ENCODE peak calls at places on chromosomes 1 and 21, in eight cellular contexts. L is CD8-positive, alpha-beta T cell; N is keratinocyte; Y is lower lobe of right lung; W is Peyer's patch; P is lung; G is SJSA1; C is upper lobe of right lung. Q is an unnamed sample.
A peak's percentile ranks its signal among the peaks of the same experiment; 100 is the strongest.

GRCh38 chr1:41780916-41781315 is 137.8 kb downstream of the HIVEP3 start:
- DNase-seq in Y (no peak), L (no peak), W (no peak), G (no peak), N (no peak), C (no peak), P (no peak), Q (no peak)

GRCh38 chr1:16220101-16220500 is 7.6 kb upstream of the ARHGEF19 start:
- DNase-seq in Y (no peak), W (no peak), C (no peak), L (no peak), G (no peak), P (no peak), N (no peak), Q (no peak)

GRCh38 chr1:245458234-245458633 is 303.4 kb downstream of the KIF26B start:
- DNase-seq in N (no peak), W (no peak), L (no peak), Y (no peak), C (no peak), G (no peak), P (no peak), Q (no peak)

GRCh38 chr1:245571872-245572294 is 417.1 kb downstream of the KIF26B start:
- DNase-seq in W (no peak), G (no peak), N (no peak), Y (no peak), P (no peak), L (no peak), C (peak; percentile 26), Q (no peak)

GRCh38 chr1:212791261-212791675 is 309 bp downstream of the NSL1 start:
- DNase-seq in W (no peak), P (no peak), C (no peak), Y (no peak), N (peak; percentile 41), G (peak; percentile 85), L (no peak), Q (no peak)

GRCh38 chr1:240285541-240285940 is 193.9 kb downstream of the FMN2 start:
- DNase-seq in Y (no peak), W (no peak), G (no peak), C (no peak), N (no peak), L (no peak), P (no peak), Q (no peak)

GRCh38 chr1:74223453-74223852 is 11.7 kb upstream of the TNNI3K start:
- DNase-seq in L (no peak), N (no peak), C (no peak), Y (no peak), G (no peak), W (no peak), P (no peak), Q (no peak)

GRCh38 chr1:32351859-32352745 is 10.2 kb downstream of the FAM229A start:
- DNase-seq in P (peak; percentile 56), G (no peak), W (peak; percentile 71), L (no peak), C (no peak), Y (no peak), N (no peak), Q (peak; percentile 14)

GRCh38 chr1:165851034-165851658 is 23.7 kb downstream of the UCK2 start:
- DNase-seq in G (peak; percentile 43), N (peak; percentile 44), P (no peak), W (no peak), L (no peak), C (no peak), Y (no peak), Q (peak; percentile 32)

GRCh38 chr1:23555949-23556640 is 3.2 kb downstream of the ID3 start:
- DNase-seq in G (peak; percentile 88), W (no peak), Y (no peak), P (no peak), C (no peak), N (no peak), L (no peak), Q (peak; percentile 63)

GRCh38 chr1:1374068-1374860 is 743 bp downstream of the AURKAIP1 start:
- DNase-seq in W (no peak), C (peak; percentile 74), P (no peak), N (no peak), Y (peak; percentile 64), L (no peak), G (no peak), Q (no peak)

GRCh38 chr1:43796111-43796581 is 88.8 kb downstream of the ST3GAL3 start:
- DNase-seq in Y (no peak), N (no peak), L (no peak), G (peak; percentile 39), C (no peak), P (no peak), W (no peak), Q (no peak)

GRCh38 chr1:207913951-207914350 is 3.0 kb upstream of the CD34 start:
- DNase-seq in N (no peak), P (no peak), Y (no peak), G (no peak), C (no peak), L (no peak), W (no peak), Q (no peak)

GRCh38 chr1:6014130-6014999 is 22.1 kb upstream of the NPHP4 start:
- DNase-seq in W (no peak), L (no peak), C (peak; percentile 78), P (no peak), N (no peak), Y (peak; percentile 77), G (no peak), Q (no peak)

DNA sequence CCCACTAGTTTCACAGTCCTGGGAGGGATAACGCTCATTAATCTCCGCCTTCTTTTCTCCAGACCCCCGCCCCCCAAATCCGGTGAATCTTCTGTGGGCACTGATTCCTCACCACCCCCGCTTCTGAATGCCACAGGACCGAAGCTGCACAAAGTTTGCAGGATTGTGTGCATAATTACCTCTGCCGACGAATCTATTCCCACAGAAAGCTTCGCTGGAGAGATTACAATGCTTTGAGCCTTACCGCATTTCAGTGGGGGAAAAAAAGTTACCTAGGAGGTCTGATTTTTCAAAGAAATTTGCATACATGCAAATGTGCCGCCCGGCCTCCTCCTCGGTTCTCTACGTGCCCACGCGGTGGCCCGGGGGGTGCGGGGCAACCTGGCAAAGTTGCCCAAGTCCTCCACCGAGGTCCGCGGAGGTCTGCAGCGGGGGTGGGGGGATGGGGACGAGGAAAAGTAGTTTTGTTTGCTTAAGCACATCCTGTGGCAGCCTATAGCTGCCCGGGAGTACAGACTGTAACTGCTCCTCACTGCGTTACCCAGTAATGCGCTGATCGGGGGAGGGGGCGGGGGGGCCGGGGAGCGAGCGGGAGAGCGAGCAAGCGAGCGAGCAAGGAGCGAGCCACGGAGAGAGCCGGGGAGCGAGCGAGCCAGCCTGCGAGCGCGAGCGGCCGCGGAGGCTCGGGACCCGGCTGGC is 575 bp upstream of the NFIA start:
- DNase-seq in C (peak; percentile 77), W (peak; percentile 72), P (peak; percentile 41), G (no peak), Y (peak; percentile 62), L (peak; percentile 21), N (no peak), Q (peak; percentile 73)
- H3K27me3 ChIP-seq in C (no peaks in the 10 kb centered on the region), W (no peaks in the 10 kb centered on the region), P (no peaks in the 10 kb centered on the region), G (peaks cover 18% of the 10 kb centered on the region), Y (no peaks in the 10 kb centered on the region), L (no peaks in the 10 kb centered on the region), N (no peaks in the 10 kb centered on the region), Q (no peaks in the 10 kb centered on the region)

GRCh38 chr1:236524892-236525179 is 1.1 kb downstream of the LGALS8 start:
- DNase-seq in L (no peak), N (no peak), G (no peak), C (no peak), W (no peak), Y (no peak), P (no peak), Q (no peak)

GRCh38 chr1:236526079-236526478 is 2.3 kb downstream of the LGALS8 start:
- DNase-seq in P (no peak), Y (no peak), W (no peak), C (no peak), L (no peak), N (no peak), G (no peak), Q (no peak)

GRCh38 chr1:236524142-236524891 is 535 bp downstream of the LGALS8 start:
- DNase-seq in W (peak; percentile 84), Y (peak; percentile 53), P (peak; percentile 60), N (no peak), C (no peak), L (peak; percentile 51), G (peak; percentile 61), Q (peak; percentile 73)

GRCh38 chr1:236522937-236523703 is 662 bp upstream of the LGALS8 start:
- DNase-seq in G (peak; percentile 52), W (peak; percentile 66), Y (peak; percentile 55), L (no peak), P (peak; percentile 31), N (no peak), C (no peak), Q (no peak)

GRCh38 chr1:236523704-236524141 is at the start of gene LGALS8:
- DNase-seq in W (peak; percentile 95), P (peak; percentile 92), G (peak; percentile 77), C (peak; percentile 95), L (peak; percentile 76), Y (peak; percentile 95), N (no peak), Q (peak; percentile 69)
- H3K4me1 ChIP-seq in W (peaks cover 5% of the 10 kb centered on the region), P (peaks cover 3% of the 10 kb centered on the region), G (peaks cover 13% of the 10 kb centered on the region), C (peaks cover 9% of the 10 kb centered on the region), L (peaks cover 11% of the 10 kb centered on the region), Y (peaks cover 17% of the 10 kb centered on the region), N (peaks cover 10% of the 10 kb centered on the region), Q (peaks cover 11% of the 10 kb centered on the region)

GRCh38 chr21:37916795-37917142 is 512 bp upstream of the KCNJ6 start:
- DNase-seq in P (no peak), C (no peak), L (no peak), W (no peak), Y (no peak), G (peak; percentile 57), N (no peak), Q (no peak)
- H3K27me3 ChIP-seq in P (peaks cover 6% of the 10 kb centered on the region), C (peaks cover 67% of the 10 kb centered on the region), L (peaks cover 4% of the 10 kb centered on the region), W (peaks cover 18% of the 10 kb centered on the region), Y (peaks cover 63% of the 10 kb centered on the region), G (peaks cover 13% of the 10 kb centered on the region), N (peaks cover 45% of the 10 kb centered on the region), Q (no peaks in the 10 kb centered on the region)

GRCh38 chr21:42341776-42342542 is 8.8 kb downstream of the TFF2 start:
- DNase-seq in G (no peak), W (no peak), P (no peak), N (no peak), Y (no peak), C (no peak), L (no peak), Q (no peak)
- H3K4me1 ChIP-seq in G (no peaks in the 10 kb centered on the region), W (no peaks in the 10 kb centered on the region), P (no peaks in the 10 kb centered on the region), N (no peaks in the 10 kb centered on the region), Y (peaks cover 11% of the 10 kb centered on the region), C (peaks cover 11% of the 10 kb centered on the region), L (peaks cover 12% of the 10 kb centered on the region), Q (no peaks in the 10 kb centered on the region)

GRCh38 chr21:41626038-41626437 is 118.1 kb upstream of the TMPRSS2 start:
- DNase-seq in L (no peak), W (peak; percentile 60), P (no peak), C (no peak), N (no peak), G (no peak), Y (no peak), Q (no peak)
- H3K27me3 ChIP-seq in L (no peaks in the 10 kb centered on the region), W (no peaks in the 10 kb centered on the region), P (no peaks in the 10 kb centered on the region), C (peaks cover 4% of the 10 kb centered on the region), N (no peaks in the 10 kb centered on the region), G (no peaks in the 10 kb centered on the region), Y (no peaks in the 10 kb centered on the region), Q (no peaks in the 10 kb centered on the region)

Q was measured in HAP-1.